ENCODE peak calls at places on chromosomes 2 and 18, in six cellular contexts. G is aorta, V is gastrocnemius medialis, R is IMR-90, F is fibroblast of lung, W is thoracic aorta. Y is an unnamed sample. For H3K4me1, the result is how much of the 10 kb centered on the place peaks cover.

GRCh38 chr2:159946326-159946992 is 116.0 kb downstream of the PLA2R1 start:
- DNase-seq in G (no peak), V (no peak), R (peak), F (peak), W (no peak), Y (no peak)

GRCh38 chr2:218418717-218419458 is at the start of gene VIL1:
- DNase-seq in G (no peak), V (no peak), R (no peak), F (no peak), W (no peak), Y (no peak)

GRCh38 chr2:169363027-169363569 is 764 bp upstream of the LRP2 start:
- DNase-seq in G (no peak), V (no peak), R (no peak), F (no peak), W (no peak), Y (no peak)

GRCh38 chr2:215870088-215870490 is 143.3 kb downstream of the MREG start:
- DNase-seq in G (no peak), V (no peak), R (peak), F (peak), W (no peak), Y (no peak)

GRCh38 chr18:55337908-55338521 is 250.0 kb downstream of the TCF4 start:
- DNase-seq in G (no peak), V (no peak), R (no peak), F (no peak), W (no peak), Y (no peak)

GRCh38 chr18:28581503-28582169 is 404.7 kb upstream of the CDH2 start:
- DNase-seq in G (no peak), V (no peak), R (no peak), F (no peak), W (no peak), Y (no peak)

GRCh38 chr2:233829193-233830110 is 24.9 kb downstream of the HJURP start:
- DNase-seq in G (peak), V (no peak), R (no peak), F (no peak), W (no peak), Y (no peak)

GRCh38 chr2:43685350-43685749 is 9.1 kb upstream of the C1GALT1C1L start:
- DNase-seq in G (no peak), V (no peak), R (no peak), F (no peak), W (no peak), Y (no peak)

GRCh38 chr18:12041561-12041960 is 52.1 kb upstream of the ANKRD62 start:
- DNase-seq in G (no peak), V (no peak), R (peak), F (peak), W (no peak), Y (no peak)

GRCh38 chr18:58645398-58645797 is 16.5 kb upstream of the ALPK2 start:
- DNase-seq in G (no peak), V (no peak), R (peak), F (no peak), W (no peak), Y (no peak)

GRCh38 chr2:177353084-177353483 is 39.5 kb upstream of the AGPS start:
- DNase-seq in G (no peak), V (no peak), R (peak), F (peak), W (no peak), Y (no peak)

GRCh38 chr18:78073275-78073674 is 823.6 kb downstream of the GALR1 start:
- DNase-seq in G (no peak), V (no peak), R (no peak), F (no peak), W (no peak), Y (no peak)

GRCh38 chr2:62266433-62267038 is 70.6 kb downstream of the B3GNT2 start:
- DNase-seq in G (no peak), V (no peak), R (peak), F (peak), W (no peak), Y (no peak)

GRCh38 chr2:199663157-199663556 is 187.8 kb downstream of the FTCDNL1 start:
- DNase-seq in G (no peak), V (no peak), R (no peak), F (no peak), W (no peak), Y (no peak)

GRCh38 chr2:67572721-67573485 is 175.8 kb downstream of the ETAA1 start:
- DNase-seq in G (no peak), V (no peak), R (peak), F (peak), W (no peak), Y (no peak)

GRCh38 chr2:160363961-160364733 is 129.5 kb downstream of the RBMS1 start:
- DNase-seq in G (no peak), V (no peak), R (peak), F (no peak), W (no peak), Y (no peak)

GRCh38 chr2:224085246-224085645 is 46.2 kb upstream of the SERPINE2 start:
- DNase-seq in G (no peak), V (no peak), R (peak), F (peak), W (no peak), Y (no peak)

GRCh38 chr18:73952296-73952946 is 195.2 kb downstream of the FBXO15 start:
- DNase-seq in G (no peak), V (no peak), R (no peak), F (no peak), W (no peak), Y (no peak)

GRCh38 chr18:9321017-9321452 is 13.5 kb upstream of the TWSG1 start:
- DNase-seq in G (no peak), V (no peak), R (peak), F (peak), W (no peak), Y (no peak)

GRCh38 chr2:9306910-9307309 is 100.3 kb downstream of the ASAP2 start:
- DNase-seq in G (no peak), V (no peak), R (no peak), F (no peak), W (no peak), Y (no peak)

GRCh38 chr18:57586243-57587049 is at the start of gene FECH:
- DNase-seq in G (peak), V (peak), R (peak), F (peak), W (peak), Y (peak)

GRCh38 chr2:47724221-47724981 is 58.5 kb upstream of the MSH6 start:
- DNase-seq in G (no peak), V (no peak), R (peak), F (no peak), W (no peak), Y (no peak)

GRCh38 chr2:20617081-20617575 is 33.8 kb downstream of the HS1BP3 start:
- DNase-seq in G (peak), V (peak), R (no peak), F (peak), W (no peak), Y (peak)

GRCh38 chr18:67517224-67517765 is 775 bp upstream of the DSEL start:
- DNase-seq in G (peak), V (no peak), R (peak), F (no peak), W (no peak), Y (peak)
- H3K4me3 ChIP-seq in G (peak), V (peak), R (peak), F (peak), W (peak), Y (peak)

DNA sequence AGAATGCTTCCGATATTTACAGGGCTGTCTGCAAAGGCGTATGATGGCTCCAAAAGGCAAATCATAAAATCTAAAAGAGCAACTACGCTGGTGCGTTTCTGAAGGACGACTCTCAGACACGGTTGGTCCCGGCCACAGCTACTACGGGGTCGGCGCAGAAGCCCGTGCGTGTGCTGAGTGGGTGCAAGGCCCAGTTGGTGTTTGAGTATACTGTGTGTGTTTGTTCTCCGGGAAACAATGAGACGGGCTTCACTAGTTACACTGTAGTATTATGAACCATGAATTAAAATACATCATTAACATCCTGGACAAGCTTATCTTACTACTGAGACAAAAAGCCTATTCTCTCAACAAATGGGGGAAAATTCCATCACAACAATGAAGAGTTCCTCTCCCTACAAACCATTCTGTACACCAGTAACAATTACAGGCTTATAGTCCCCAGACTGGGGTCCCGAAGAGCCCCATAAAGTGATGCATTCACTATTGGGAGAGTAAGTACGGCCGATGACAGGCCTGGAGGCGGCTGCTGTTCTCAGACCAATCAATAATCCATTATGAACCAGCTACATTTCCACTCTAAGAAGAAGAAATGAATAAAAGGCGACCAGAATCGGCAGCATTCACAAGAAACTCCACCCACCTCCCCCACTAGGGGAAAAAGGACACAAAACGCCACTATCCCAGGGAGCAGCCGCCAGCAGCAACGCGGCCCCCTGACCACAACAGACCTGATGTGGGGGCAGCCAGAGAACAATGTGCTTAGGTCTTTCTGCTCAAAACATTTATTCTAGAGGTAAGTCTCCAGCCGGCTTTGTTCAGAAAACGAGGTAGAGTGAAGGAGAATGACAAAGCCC is 43.3 kb downstream of the ZNF516 start:
- DNase-seq in G (no peak), V (no peak), R (no peak), F (no peak), W (no peak), Y (peak)
- H3K4me1 ChIP-seq in G (under half), V (half or more), R (under half), F (under half), W (under half), Y (under half)

GRCh38 chr18:80246656-80247402 is 485 bp downstream of the PARD6G start:
- DNase-seq in G (peak), V (no peak), R (no peak), F (peak), W (no peak), Y (no peak)
- H3K4me3 ChIP-seq in G (peak), V (peak), R (peak), F (peak), W (peak), Y (peak)

DNA sequence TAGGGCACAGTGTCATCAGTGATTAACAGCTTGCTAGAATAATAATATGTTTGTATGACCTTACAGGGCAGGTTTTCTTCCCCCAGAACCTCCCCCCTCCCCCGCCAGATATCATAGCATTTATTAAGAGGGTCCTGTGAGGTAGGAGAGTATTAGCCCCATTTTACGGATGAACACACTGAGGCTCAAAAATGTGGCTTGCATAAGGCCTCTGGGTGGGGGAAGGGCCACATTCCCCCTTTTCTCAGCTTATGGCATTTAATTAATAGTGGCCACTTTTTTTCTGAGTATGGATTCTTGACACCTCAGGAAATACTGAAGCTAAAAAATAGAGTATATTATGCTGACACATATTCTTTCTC is 2.9 kb downstream of the CTIF start:
- DNase-seq in G (no peak), V (no peak), R (no peak), F (no peak), W (no peak), Y (no peak)
- H3K4me1 ChIP-seq in G (under half), V (half or more), R (under half), F (under half), W (under half), Y (under half)

GRCh38 chr2:134623046-134623445 is 95.8 kb downstream of the TMEM163 start:
- DNase-seq in G (no peak), V (no peak), R (no peak), F (no peak), W (no peak), Y (no peak)
- H3K4me3 ChIP-seq in G (no peak), V (no peak), R (no peak), F (no peak), W (no peak), Y (no peak)

DNA sequence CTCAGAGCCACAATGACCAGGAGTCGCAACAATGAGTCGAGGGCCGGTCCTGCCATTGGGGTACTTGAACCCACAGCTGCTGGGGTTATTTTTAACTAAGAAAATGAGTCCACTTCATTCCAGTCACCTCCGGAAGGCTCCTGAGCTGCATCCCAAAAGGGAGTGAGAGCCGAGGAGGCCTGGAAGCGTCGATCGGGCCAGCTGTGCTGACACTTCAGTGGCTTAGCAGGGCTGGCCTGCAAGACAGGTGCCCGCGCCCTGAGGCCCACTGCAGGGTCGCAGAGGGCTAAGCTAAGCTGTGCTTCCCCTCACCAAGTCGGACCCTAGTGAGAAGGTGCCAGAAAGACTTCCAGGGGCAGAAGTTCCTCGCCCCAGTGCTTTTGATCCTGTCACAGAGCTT is 21.1 kb downstream of the TBC1D8 start:
- DNase-seq in G (no peak), V (no peak), R (no peak), F (no peak), W (no peak), Y (no peak)
- H3K4me1 ChIP-seq in G (under half), V (half or more), R (under half), F (under half), W (under half), Y (under half)

Y was measured in left lung.